ENCODE peak calls at places on chromosome 20, in ten cellular contexts. One of them, this sample, is unnamed.
A peak's percentile ranks its signal among the peaks of the same experiment; 100 is the strongest.

GRCh38 chr20:56802805-56803204 is 173.7 kb downstream of the TFAP2C start:
- DNase-seq in HepG2: no peak
- DNase-seq in fibroblast of lung: peak; percentile 39
- DNase-seq in testis: no peak
- DNase-seq in body of pancreas: no peak
- DNase-seq in cardiac muscle cell: no peak
- DNase-seq in heart left ventricle: no peak
- DNase-seq in pancreas: no peak
- DNase-seq in psoas muscle: no peak
- DNase-seq in left lung: no peak
- DNase-seq in this sample: no peak

GRCh38 chr20:32982617-32983458 is 21.4 kb downstream of the SUN5 start:
- DNase-seq in psoas muscle: no peak
- DNase-seq in cardiac muscle cell: peak; percentile 89
- DNase-seq in pancreas: no peak
- DNase-seq in body of pancreas: peak; percentile 25
- DNase-seq in testis: no peak
- DNase-seq in heart left ventricle: peak; percentile 75
- DNase-seq in left lung: no peak
- DNase-seq in HepG2: peak; percentile 50
- DNase-seq in fibroblast of lung: no peak
- DNase-seq in this sample: no peak

GRCh38 chr20:15760217-15760567 is 813.1 kb downstream of the KIF16B start:
- DNase-seq in fibroblast of lung: no peak
- DNase-seq in left lung: no peak
- DNase-seq in testis: no peak
- DNase-seq in HepG2: no peak
- DNase-seq in pancreas: no peak
- DNase-seq in cardiac muscle cell: peak; percentile 8
- DNase-seq in body of pancreas: no peak
- DNase-seq in heart left ventricle: no peak
- DNase-seq in psoas muscle: no peak
- DNase-seq in this sample: no peak

GRCh38 chr20:56875052-56875663 is 246.1 kb downstream of the TFAP2C start:
- DNase-seq in psoas muscle: no peak
- DNase-seq in testis: no peak
- DNase-seq in left lung: no peak
- DNase-seq in fibroblast of lung: peak; percentile 75
- DNase-seq in heart left ventricle: no peak
- DNase-seq in body of pancreas: no peak
- DNase-seq in cardiac muscle cell: no peak
- DNase-seq in pancreas: peak; percentile 17
- DNase-seq in HepG2: no peak
- DNase-seq in this sample: no peak

GRCh38 chr20:64119301-64119680 is 11.9 kb upstream of the NPBWR2 start:
- DNase-seq in testis: no peak
- DNase-seq in left lung: peak; percentile 12
- DNase-seq in fibroblast of lung: no peak
- DNase-seq in cardiac muscle cell: no peak
- DNase-seq in heart left ventricle: no peak
- DNase-seq in body of pancreas: no peak
- DNase-seq in HepG2: no peak
- DNase-seq in psoas muscle: no peak
- DNase-seq in pancreas: no peak
- DNase-seq in this sample: no peak

GRCh38 chr20:43942661-43943285 is 28.1 kb downstream of the TOX2 start:
- DNase-seq in left lung: no peak
- DNase-seq in heart left ventricle: no peak
- DNase-seq in body of pancreas: no peak
- DNase-seq in psoas muscle: no peak
- DNase-seq in pancreas: no peak
- DNase-seq in fibroblast of lung: peak; percentile 76
- DNase-seq in cardiac muscle cell: no peak
- DNase-seq in testis: no peak
- DNase-seq in HepG2: no peak
- DNase-seq in this sample: peak; percentile 70

GRCh38 chr20:57907131-57908083 is 197.6 kb upstream of the PMEPA1 start:
- DNase-seq in left lung: no peak
- DNase-seq in cardiac muscle cell: no peak
- DNase-seq in heart left ventricle: peak; percentile 44
- DNase-seq in HepG2: no peak
- DNase-seq in fibroblast of lung: peak; percentile 26
- DNase-seq in psoas muscle: no peak
- DNase-seq in testis: no peak
- DNase-seq in pancreas: no peak
- DNase-seq in body of pancreas: no peak
- DNase-seq in this sample: no peak

GRCh38 chr20:46074006-46074405 is 15.8 kb downstream of the NCOA5 start:
- DNase-seq in cardiac muscle cell: no peak
- DNase-seq in psoas muscle: no peak
- DNase-seq in fibroblast of lung: no peak
- DNase-seq in heart left ventricle: no peak
- DNase-seq in testis: no peak
- DNase-seq in body of pancreas: no peak
- DNase-seq in pancreas: no peak
- DNase-seq in left lung: no peak
- DNase-seq in HepG2: no peak
- DNase-seq in this sample: no peak

GRCh38 chr20:8932192-8933150 is 136.4 kb upstream of the PLCB4 start:
- DNase-seq in psoas muscle: no peak
- DNase-seq in fibroblast of lung: peak; percentile 69
- DNase-seq in heart left ventricle: no peak
- DNase-seq in HepG2: no peak
- DNase-seq in left lung: no peak
- DNase-seq in cardiac muscle cell: no peak
- DNase-seq in testis: no peak
- DNase-seq in body of pancreas: no peak
- DNase-seq in pancreas: no peak
- DNase-seq in this sample: no peak

GRCh38 chr20:59822291-59823029 is 111.0 kb downstream of the SYCP2 start:
- DNase-seq in left lung: no peak
- DNase-seq in testis: peak; percentile 10
- DNase-seq in body of pancreas: no peak
- DNase-seq in HepG2: no peak
- DNase-seq in cardiac muscle cell: no peak
- DNase-seq in fibroblast of lung: no peak
- DNase-seq in psoas muscle: no peak
- DNase-seq in heart left ventricle: no peak
- DNase-seq in pancreas: no peak
- DNase-seq in this sample: no peak

DNA sequence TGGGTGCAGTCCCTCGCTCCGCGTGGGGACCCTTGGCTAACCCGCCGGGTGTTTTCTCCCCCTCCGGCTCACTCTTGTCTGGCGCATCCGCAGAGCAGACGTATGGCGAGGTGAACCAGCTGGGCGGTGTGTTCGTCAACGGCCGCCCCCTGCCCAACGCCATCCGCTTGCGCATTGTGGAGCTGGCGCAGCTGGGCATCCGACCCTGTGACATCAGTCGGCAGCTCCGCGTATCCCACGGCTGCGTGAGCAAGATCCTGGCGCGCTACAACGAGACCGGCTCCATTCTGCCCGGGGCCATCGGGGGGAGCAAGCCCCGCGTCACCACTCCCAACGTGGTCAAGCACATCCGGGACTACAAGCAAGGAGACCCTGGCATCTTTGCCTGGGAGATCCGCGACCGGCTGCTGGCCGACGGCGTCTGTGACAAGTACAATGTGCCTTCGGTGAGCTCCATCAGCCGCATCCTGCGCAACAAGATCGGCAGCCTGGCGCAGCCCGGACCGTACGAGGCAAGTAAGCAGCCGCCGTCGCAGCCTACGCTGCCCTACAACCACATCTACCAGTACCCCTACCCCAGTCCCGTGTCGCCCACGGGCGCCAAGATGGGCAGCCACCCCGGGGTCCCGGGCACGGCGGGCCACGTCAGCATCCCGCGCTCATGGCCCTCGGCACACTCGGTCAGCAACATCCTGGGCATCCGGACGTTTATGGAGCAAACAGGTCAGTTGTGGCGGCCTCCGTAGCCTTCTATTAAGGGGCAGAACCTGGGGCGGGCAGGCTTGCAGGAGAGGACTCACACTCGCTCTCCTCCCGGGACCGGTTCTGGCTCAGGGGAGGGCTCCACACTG is 1.1 kb downstream of the PAX1 start:
- DNase-seq in testis: no peak
- DNase-seq in pancreas: no peak
- DNase-seq in body of pancreas: no peak
- DNase-seq in psoas muscle: no peak
- DNase-seq in fibroblast of lung: no peak
- DNase-seq in heart left ventricle: no peak
- DNase-seq in HepG2: no peak
- DNase-seq in left lung: peak; percentile 71
- DNase-seq in cardiac muscle cell: no peak
- DNase-seq in this sample: peak; percentile 25
- H3K4me3 ChIP-seq in testis: no peak overlapping the region
- H3K4me3 ChIP-seq in pancreas: no peak overlapping the region
- H3K4me3 ChIP-seq in body of pancreas: no peak overlapping the region
- H3K4me3 ChIP-seq in psoas muscle: peak overlapping the region; percentile 35
- H3K4me3 ChIP-seq in fibroblast of lung: no peak overlapping the region
- H3K4me3 ChIP-seq in heart left ventricle: no peak overlapping the region
- H3K4me3 ChIP-seq in HepG2: no peak overlapping the region
- H3K4me3 ChIP-seq in left lung: no peak overlapping the region
- H3K4me3 ChIP-seq in cardiac muscle cell: no peak overlapping the region
- H3K4me3 ChIP-seq in this sample: no peak overlapping the region

DNA sequence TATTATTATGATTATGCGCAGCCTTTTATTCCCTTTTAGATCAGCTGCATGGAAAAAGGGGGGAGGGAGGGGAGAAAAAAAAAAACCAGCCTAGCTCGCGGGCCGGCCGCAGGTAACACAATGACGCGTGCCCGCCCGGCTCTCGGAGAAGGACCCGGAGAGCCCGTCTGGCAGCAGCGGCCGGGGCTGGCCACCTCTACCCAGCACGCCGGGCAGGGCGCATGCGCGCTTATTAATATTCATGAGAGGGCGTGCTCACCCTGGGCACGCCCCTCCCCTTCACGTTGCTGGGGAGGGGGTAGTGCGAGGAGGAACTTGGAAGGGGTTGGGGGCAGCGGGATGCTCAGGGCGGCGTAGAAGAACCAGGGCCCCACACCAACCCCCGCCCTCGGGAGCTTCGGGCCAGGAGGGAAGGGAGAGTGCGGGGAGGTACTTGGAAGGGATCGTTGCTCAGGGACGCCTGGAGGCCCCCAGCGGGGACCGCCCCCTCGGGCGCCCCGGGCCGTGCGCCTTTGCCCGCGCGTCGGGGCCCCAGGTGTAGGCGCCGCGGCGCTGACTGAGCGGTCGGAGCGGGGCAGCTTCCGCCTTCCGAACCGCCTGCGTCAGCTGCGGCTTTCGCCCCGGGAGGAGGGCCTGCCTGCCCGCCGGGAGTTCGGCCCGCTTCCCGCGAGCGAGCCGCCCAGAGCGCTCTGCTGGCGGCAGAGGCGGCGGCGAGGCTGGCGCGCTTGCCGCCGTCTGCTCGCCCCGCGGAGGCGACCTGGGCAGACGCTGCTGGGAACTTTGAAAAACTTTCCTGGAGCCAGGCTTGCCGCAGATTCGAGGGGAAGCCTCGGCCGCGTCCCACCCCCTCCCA is at the start of gene JAG1:
- DNase-seq in body of pancreas: peak; percentile 97
- DNase-seq in HepG2: peak; percentile 97
- DNase-seq in fibroblast of lung: peak; percentile 91
- DNase-seq in testis: peak; percentile 97
- DNase-seq in psoas muscle: peak; percentile 94
- DNase-seq in pancreas: peak; percentile 97
- DNase-seq in left lung: peak; percentile 98
- DNase-seq in cardiac muscle cell: peak; percentile 99
- DNase-seq in heart left ventricle: peak; percentile 96
- DNase-seq in this sample: peak; percentile 87
- TF ChIP-seq CTCF in body of pancreas: no peak
- TF ChIP-seq CTCF in HepG2: peak; percentile 22
- TF ChIP-seq CTCF in fibroblast of lung: no peak
- TF ChIP-seq CTCF in testis: no peak
- TF ChIP-seq CTCF in psoas muscle: no peak
- TF ChIP-seq CTCF in pancreas: no peak
- TF ChIP-seq CTCF in left lung: no peak
- TF ChIP-seq CTCF in cardiac muscle cell: no peak
- TF ChIP-seq CTCF in heart left ventricle: no peak
- TF ChIP-seq CTCF in this sample: no peak

GRCh38 chr20:63070301-63070625 is 63.5 kb upstream of the BHLHE23 start:
- DNase-seq in psoas muscle: no peak
- DNase-seq in fibroblast of lung: no peak
- DNase-seq in heart left ventricle: peak; percentile 19
- DNase-seq in body of pancreas: no peak
- DNase-seq in pancreas: no peak
- DNase-seq in left lung: no peak
- DNase-seq in testis: no peak
- DNase-seq in HepG2: no peak
- DNase-seq in cardiac muscle cell: no peak
- DNase-seq in this sample: no peak
- H3K27me3 ChIP-seq in psoas muscle: no peaks in the 10 kb centered on the region
- H3K27me3 ChIP-seq in fibroblast of lung: no peaks in the 10 kb centered on the region
- H3K27me3 ChIP-seq in heart left ventricle: peaks cover 58% of the 10 kb centered on the region
- H3K27me3 ChIP-seq in body of pancreas: peaks cover 5% of the 10 kb centered on the region
- H3K27me3 ChIP-seq in pancreas: no peaks in the 10 kb centered on the region
- H3K27me3 ChIP-seq in left lung: peaks cover 100% of the 10 kb centered on the region
- H3K27me3 ChIP-seq in testis: no peaks in the 10 kb centered on the region
- H3K27me3 ChIP-seq in HepG2: peaks cover 12% of the 10 kb centered on the region
- H3K27me3 ChIP-seq in cardiac muscle cell: peaks cover 48% of the 10 kb centered on the region
- H3K27me3 ChIP-seq in this sample: no peaks in the 10 kb centered on the region

GRCh38 chr20:50453533-50453932 is 56.6 kb upstream of the PTPN1 start:
- DNase-seq in psoas muscle: no peak
- DNase-seq in cardiac muscle cell: no peak
- DNase-seq in testis: no peak
- DNase-seq in heart left ventricle: no peak
- DNase-seq in body of pancreas: no peak
- DNase-seq in pancreas: no peak
- DNase-seq in HepG2: no peak
- DNase-seq in fibroblast of lung: no peak
- DNase-seq in left lung: no peak
- DNase-seq in this sample: no peak

GRCh38 chr20:50459124-50459918 is 50.9 kb upstream of the PTPN1 start:
- DNase-seq in psoas muscle: no peak
- DNase-seq in body of pancreas: no peak
- DNase-seq in fibroblast of lung: no peak
- DNase-seq in HepG2: no peak
- DNase-seq in left lung: no peak
- DNase-seq in cardiac muscle cell: no peak
- DNase-seq in heart left ventricle: no peak
- DNase-seq in testis: no peak
- DNase-seq in pancreas: no peak
- DNase-seq in this sample: no peak

GRCh38 chr20:50455656-50456451 is 54.3 kb upstream of the PTPN1 start:
- DNase-seq in HepG2: peak; percentile 75
- DNase-seq in cardiac muscle cell: no peak
- DNase-seq in testis: no peak
- DNase-seq in left lung: no peak
- DNase-seq in pancreas: peak; percentile 58
- DNase-seq in body of pancreas: peak; percentile 53
- DNase-seq in heart left ventricle: no peak
- DNase-seq in fibroblast of lung: no peak
- DNase-seq in psoas muscle: no peak
- DNase-seq in this sample: no peak

GRCh38 chr20:50460115-50460607 is 50.0 kb upstream of the PTPN1 start:
- DNase-seq in cardiac muscle cell: no peak
- DNase-seq in left lung: no peak
- DNase-seq in HepG2: no peak
- DNase-seq in body of pancreas: no peak
- DNase-seq in fibroblast of lung: no peak
- DNase-seq in pancreas: no peak
- DNase-seq in heart left ventricle: no peak
- DNase-seq in testis: no peak
- DNase-seq in psoas muscle: no peak
- DNase-seq in this sample: no peak

GRCh38 chr20:50456452-50457324 is 53.5 kb upstream of the PTPN1 start:
- DNase-seq in psoas muscle: no peak
- DNase-seq in body of pancreas: no peak
- DNase-seq in left lung: no peak
- DNase-seq in HepG2: no peak
- DNase-seq in cardiac muscle cell: no peak
- DNase-seq in pancreas: no peak
- DNase-seq in fibroblast of lung: no peak
- DNase-seq in testis: no peak
- DNase-seq in heart left ventricle: no peak
- DNase-seq in this sample: no peak
- H3K4me3 ChIP-seq in psoas muscle: no peak overlapping the region
- H3K4me3 ChIP-seq in body of pancreas: no peak overlapping the region
- H3K4me3 ChIP-seq in left lung: no peak overlapping the region
- H3K4me3 ChIP-seq in HepG2: peak overlapping the region; percentile 49
- H3K4me3 ChIP-seq in cardiac muscle cell: no peak overlapping the region
- H3K4me3 ChIP-seq in pancreas: no peak overlapping the region
- H3K4me3 ChIP-seq in fibroblast of lung: no peak overlapping the region
- H3K4me3 ChIP-seq in testis: no peak overlapping the region
- H3K4me3 ChIP-seq in heart left ventricle: no peak overlapping the region
- H3K4me3 ChIP-seq in this sample: no peak overlapping the region

This sample was measured in GM06990.